ENCODE peak calls at places on chromosomes 3 and 15, in six cellular contexts. One of them, this sample, is unnamed.

GRCh38 chr15:29887719-29888118 is 65.5 kb upstream of the TJP1 start:
- DNase-seq in NCI-H2171: no peak
- DNase-seq in MV-4-11: no peak
- DNase-seq in AG09309: no peak
- DNase-seq in putamen: no peak
- DNase-seq in lower leg skin: no peak
- DNase-seq in this sample: no peak

GRCh38 chr3:9172851-9173320 is 76.6 kb downstream of the SRGAP3 start:
- DNase-seq in putamen: peak
- DNase-seq in AG09309: no peak
- DNase-seq in NCI-H2171: no peak
- DNase-seq in MV-4-11: peak
- DNase-seq in lower leg skin: no peak
- DNase-seq in this sample: no peak

GRCh38 chr3:153055779-153056178 is 106.2 kb upstream of the RAP2B start:
- DNase-seq in putamen: no peak
- DNase-seq in lower leg skin: no peak
- DNase-seq in AG09309: no peak
- DNase-seq in NCI-H2171: no peak
- DNase-seq in MV-4-11: no peak
- DNase-seq in this sample: no peak

GRCh38 chr15:64681424-64682024 is 93.9 kb downstream of the RBPMS2 start:
- DNase-seq in AG09309: no peak
- DNase-seq in lower leg skin: peak
- DNase-seq in putamen: no peak
- DNase-seq in NCI-H2171: peak
- DNase-seq in MV-4-11: peak
- DNase-seq in this sample: peak

GRCh38 chr3:126389112-126389791 is 5.5 kb upstream of the CFAP100 start:
- DNase-seq in AG09309: peak
- DNase-seq in lower leg skin: peak
- DNase-seq in NCI-H2171: peak
- DNase-seq in putamen: peak
- DNase-seq in MV-4-11: peak
- DNase-seq in this sample: peak

GRCh38 chr3:183317886-183318845 is 65.1 kb downstream of the B3GNT5 start:
- DNase-seq in lower leg skin: no peak
- DNase-seq in NCI-H2171: no peak
- DNase-seq in MV-4-11: no peak
- DNase-seq in AG09309: no peak
- DNase-seq in putamen: no peak
- DNase-seq in this sample: no peak

GRCh38 chr3:42183991-42184621 is 81.9 kb downstream of the CCK start:
- DNase-seq in MV-4-11: no peak
- DNase-seq in AG09309: no peak
- DNase-seq in lower leg skin: no peak
- DNase-seq in putamen: no peak
- DNase-seq in NCI-H2171: no peak
- DNase-seq in this sample: no peak

GRCh38 chr3:149198611-149199010 is 23.0 kb downstream of the CP start:
- DNase-seq in putamen: no peak
- DNase-seq in NCI-H2171: no peak
- DNase-seq in lower leg skin: no peak
- DNase-seq in AG09309: no peak
- DNase-seq in MV-4-11: no peak
- DNase-seq in this sample: no peak

GRCh38 chr15:39393575-39394335 is 187.1 kb upstream of the THBS1 start:
- DNase-seq in putamen: no peak
- DNase-seq in lower leg skin: no peak
- DNase-seq in NCI-H2171: no peak
- DNase-seq in AG09309: no peak
- DNase-seq in MV-4-11: no peak
- DNase-seq in this sample: no peak

GRCh38 chr3:111325160-111325707 is 216.8 kb upstream of the CD96 start:
- DNase-seq in MV-4-11: no peak
- DNase-seq in NCI-H2171: no peak
- DNase-seq in lower leg skin: no peak
- DNase-seq in putamen: no peak
- DNase-seq in AG09309: no peak
- DNase-seq in this sample: no peak

GRCh38 chr3:74349035-74349434 is 265.4 kb downstream of the CNTN3 start:
- DNase-seq in NCI-H2171: no peak
- DNase-seq in putamen: no peak
- DNase-seq in lower leg skin: no peak
- DNase-seq in MV-4-11: no peak
- DNase-seq in AG09309: no peak
- DNase-seq in this sample: no peak

GRCh38 chr15:31339558-31339895 is 12.9 kb downstream of the KLF13 start:
- DNase-seq in MV-4-11: no peak
- DNase-seq in AG09309: no peak
- DNase-seq in NCI-H2171: no peak
- DNase-seq in lower leg skin: no peak
- DNase-seq in putamen: no peak
- DNase-seq in this sample: no peak

GRCh38 chr3:171286580-171287249 is 173.5 kb downstream of the TNIK start:
- DNase-seq in MV-4-11: no peak
- DNase-seq in AG09309: no peak
- DNase-seq in lower leg skin: no peak
- DNase-seq in NCI-H2171: no peak
- DNase-seq in putamen: no peak
- DNase-seq in this sample: no peak

GRCh38 chr3:176767385-176767784 is 429.9 kb downstream of the TBL1XR1 start:
- DNase-seq in MV-4-11: no peak
- DNase-seq in putamen: no peak
- DNase-seq in AG09309: peak
- DNase-seq in lower leg skin: no peak
- DNase-seq in NCI-H2171: no peak
- DNase-seq in this sample: no peak

GRCh38 chr15:33215941-33216872 is 21.7 kb upstream of the FMN1 start:
- DNase-seq in lower leg skin: no peak
- DNase-seq in NCI-H2171: no peak
- DNase-seq in putamen: no peak
- DNase-seq in MV-4-11: peak
- DNase-seq in AG09309: no peak
- DNase-seq in this sample: no peak

GRCh38 chr3:157119369-157119951 is 40.5 kb downstream of the CCNL1 start:
- DNase-seq in AG09309: no peak
- DNase-seq in lower leg skin: no peak
- DNase-seq in putamen: no peak
- DNase-seq in NCI-H2171: no peak
- DNase-seq in MV-4-11: peak
- DNase-seq in this sample: no peak

GRCh38 chr3:12470111-12470510 is 14.2 kb upstream of the TSEN2 start:
- DNase-seq in NCI-H2171: no peak
- DNase-seq in AG09309: no peak
- DNase-seq in MV-4-11: no peak
- DNase-seq in putamen: no peak
- DNase-seq in lower leg skin: no peak
- DNase-seq in this sample: peak

GRCh38 chr3:47299396-47300318 is 16.9 kb downstream of the KLHL18 start:
- DNase-seq in MV-4-11: peak
- DNase-seq in putamen: no peak
- DNase-seq in NCI-H2171: no peak
- DNase-seq in lower leg skin: no peak
- DNase-seq in AG09309: no peak
- DNase-seq in this sample: no peak

GRCh38 chr15:41501961-41502786 is 8.5 kb downstream of the ITPKA start:
- DNase-seq in NCI-H2171: no peak
- DNase-seq in putamen: no peak
- DNase-seq in MV-4-11: no peak
- DNase-seq in lower leg skin: no peak
- DNase-seq in AG09309: no peak
- DNase-seq in this sample: peak

GRCh38 chr15:81491414-81492101 is 117.5 kb upstream of the TMC3 start:
- DNase-seq in AG09309: no peak
- DNase-seq in putamen: no peak
- DNase-seq in NCI-H2171: no peak
- DNase-seq in lower leg skin: no peak
- DNase-seq in MV-4-11: no peak
- DNase-seq in this sample: no peak

GRCh38 chr3:27559835-27560234 is 75.7 kb upstream of the SLC4A7 start:
- DNase-seq in putamen: no peak
- DNase-seq in AG09309: peak
- DNase-seq in lower leg skin: no peak
- DNase-seq in MV-4-11: no peak
- DNase-seq in NCI-H2171: no peak
- DNase-seq in this sample: peak

GRCh38 chr3:71397046-71397445 is 186.5 kb downstream of the FOXP1 start:
- DNase-seq in NCI-H2171: no peak
- DNase-seq in lower leg skin: no peak
- DNase-seq in MV-4-11: no peak
- DNase-seq in AG09309: no peak
- DNase-seq in putamen: no peak
- DNase-seq in this sample: peak

GRCh38 chr3:33901862-33902563 is 103.6 kb downstream of the PDCD6IP start:
- DNase-seq in NCI-H2171: no peak
- DNase-seq in putamen: no peak
- DNase-seq in lower leg skin: no peak
- DNase-seq in AG09309: no peak
- DNase-seq in MV-4-11: no peak
- DNase-seq in this sample: no peak

This sample was measured in osteoblast.